ENCODE peak calls at places on chromosomes 2 and 18, in ten cellular contexts. J is NCI-H524 treated with DMSO at 0.1 percent for 48 hours, C is caudate nucleus, R is right lobe of liver, G is glutamatergic neuron, U is RKO, H is cardiac fibroblast, B is frontal cortex, Y is myocyte, X is SK-N-SH. N is an unnamed sample.

GRCh38 chr2:240604939-240605716 is 18.6 kb downstream of the CAPN10 start:
- DNase-seq in C (no peak), R (peak), G (no peak), X (no peak), Y (no peak), U (no peak), B (no peak), J (no peak), H (no peak), N (no peak)

GRCh38 chr2:11680181-11680900 is 10.3 kb upstream of the NTSR2 start:
- DNase-seq in C (no peak), J (no peak), Y (peak), X (no peak), R (no peak), H (no peak), B (no peak), G (no peak), U (no peak), N (no peak)

GRCh38 chr2:15334650-15335326 is 226.3 kb downstream of the NBAS start:
- DNase-seq in R (no peak), X (no peak), B (no peak), J (no peak), Y (peak), U (no peak), G (no peak), H (peak), C (no peak), N (no peak)

GRCh38 chr2:217993817-217994459 is 8.9 kb downstream of the TNS1 start:
- DNase-seq in U (no peak), H (peak), J (no peak), B (no peak), G (peak), Y (peak), R (peak), C (peak), X (peak), N (peak)

GRCh38 chr2:241126201-241126611 is 23.1 kb downstream of the PASK start:
- DNase-seq in X (no peak), C (no peak), J (no peak), G (no peak), Y (no peak), H (no peak), U (no peak), B (no peak), R (peak), N (no peak)

GRCh38 chr18:22962004-22962403 is 28.9 kb downstream of the RBBP8 start:
- DNase-seq in C (no peak), G (no peak), H (no peak), J (no peak), B (no peak), X (no peak), U (no peak), R (no peak), Y (no peak), N (no peak)

GRCh38 chr2:234771985-234772774 is 179.6 kb upstream of the SH3BP4 start:
- DNase-seq in U (no peak), B (no peak), H (peak), C (no peak), Y (peak), X (no peak), J (no peak), R (no peak), G (no peak), N (no peak)

GRCh38 chr2:154452906-154453493 is 245.5 kb upstream of the KCNJ3 start:
- DNase-seq in U (peak), G (no peak), C (no peak), Y (peak), H (peak), B (no peak), X (no peak), R (no peak), J (peak), N (no peak)

GRCh38 chr2:172214252-172214651 is 111.6 kb upstream of the DLX2 start:
- DNase-seq in Y (no peak), C (no peak), U (no peak), G (no peak), H (no peak), B (no peak), J (no peak), R (no peak), X (no peak), N (no peak)

GRCh38 chr2:189466656-189467055 is 25.4 kb downstream of the WDR75 start:
- DNase-seq in Y (peak), X (peak), C (no peak), R (no peak), G (no peak), U (peak), J (no peak), H (peak), B (no peak), N (no peak)

GRCh38 chr18:50806208-50806616 is 13.6 kb downstream of the MRO start:
- DNase-seq in J (no peak), R (peak), G (no peak), C (no peak), H (peak), U (no peak), X (no peak), Y (no peak), B (no peak), N (no peak)

GRCh38 chr2:23249348-23249747 is 135.6 kb upstream of the KLHL29 start:
- DNase-seq in J (no peak), Y (no peak), B (no peak), C (peak), G (no peak), U (no peak), H (no peak), R (peak), X (no peak), N (no peak)

GRCh38 chr2:165406053-165406628 is 63.4 kb upstream of the CSRNP3 start:
- DNase-seq in R (no peak), X (no peak), Y (no peak), G (no peak), U (peak), H (no peak), B (no peak), C (no peak), J (peak), N (no peak)

GRCh38 chr2:85457877-85458316 is 39.4 kb downstream of the SH2D6 start:
- DNase-seq in J (no peak), Y (peak), R (no peak), H (no peak), B (no peak), X (no peak), U (no peak), G (no peak), C (peak), N (no peak)

GRCh38 chr2:54540194-54540593 is 84.1 kb downstream of the SPTBN1 start:
- DNase-seq in B (no peak), X (no peak), R (no peak), U (no peak), J (no peak), H (no peak), Y (no peak), C (no peak), G (no peak), N (no peak)

GRCh38 chr2:238141541-238142318 is 3.3 kb downstream of the KLHL30 start:
- DNase-seq in J (no peak), U (peak), Y (peak), G (no peak), C (no peak), H (no peak), B (no peak), R (no peak), X (no peak), N (no peak)

GRCh38 chr2:130391872-130392670 is 36.2 kb downstream of the PTPN18 start:
- DNase-seq in Y (no peak), X (peak), B (no peak), R (peak), C (peak), H (peak), G (no peak), J (no peak), U (peak), N (no peak)

GRCh38 chr18:58221060-58221725 is 177.2 kb downstream of the NEDD4L start:
- DNase-seq in Y (no peak), U (no peak), G (no peak), J (no peak), R (no peak), X (no peak), C (peak), B (no peak), H (peak), N (peak)

GRCh38 chr2:41859615-41860014 is 188.2 kb upstream of the PKDCC start:
- DNase-seq in B (no peak), C (no peak), X (no peak), G (no peak), Y (no peak), U (no peak), R (no peak), J (no peak), H (no peak), N (no peak)

GRCh38 chr2:44680983-44681481 is 260.5 kb upstream of the SIX3 start:
- DNase-seq in X (peak), H (no peak), U (no peak), G (no peak), Y (no peak), B (no peak), J (peak), C (no peak), R (no peak), N (no peak)

GRCh38 chr2:72367530-72368225 is 220.0 kb upstream of the CYP26B1 start:
- DNase-seq in J (no peak), X (no peak), G (peak), C (peak), R (peak), B (no peak), H (peak), U (peak), Y (peak), N (no peak)

GRCh38 chr2:177265834-177266817 is 1.6 kb upstream of the NFE2L2 start:
- DNase-seq in J (no peak), X (no peak), H (peak), B (no peak), G (no peak), U (no peak), R (no peak), Y (no peak), C (no peak), N (no peak)

GRCh38 chr18:8380926-8381325 is 228.3 kb upstream of the RAB12 start:
- DNase-seq in U (no peak), Y (no peak), R (no peak), X (no peak), J (no peak), G (no peak), C (no peak), B (no peak), H (no peak), N (no peak)

GRCh38 chr2:29117636-29118303 is 2.6 kb downstream of the CLIP4 start:
- DNase-seq in X (no peak), R (no peak), Y (peak), C (no peak), U (peak), B (no peak), J (no peak), H (peak), G (no peak), N (no peak)

GRCh38 chr2:240990726-240991377 is 7.6 kb upstream of the SNED1 start:
- DNase-seq in R (peak), H (no peak), C (no peak), U (no peak), G (no peak), J (no peak), Y (no peak), X (no peak), B (no peak), N (peak)

GRCh38 chr2:157840568-157841156 is 35.5 kb downstream of the ACVR1 start:
- DNase-seq in R (peak), U (no peak), J (no peak), B (no peak), C (no peak), H (peak), X (no peak), Y (peak), G (no peak), N (no peak)

GRCh38 chr2:10008809-10009176 is 34.6 kb upstream of the KLF11 start:
- DNase-seq in X (no peak), J (no peak), R (no peak), Y (no peak), H (no peak), C (no peak), U (no peak), G (no peak), B (no peak), N (no peak)